ENCODE peak calls at places on chromosomes 7 and 10, in seven cellular contexts. R is adrenal gland; Q is fibroblast of lung; V is H54; S is stimulated activated CD4-positive, alpha-beta T cell treated with anti-CD3 and anti-CD28 coated beads, Interleukin-1b, Interleukin-23, amount 100 ng/mL, for 24 hours; C is HEK293T; K is A549. F is an unnamed sample.

GRCh38 chr10:131876021-131876420 is 24.8 kb upstream of the PPP2R2D start:
- DNase-seq in Q (no peak), C (no peak), S (no peak), V (no peak), K (no peak), R (no peak), F (no peak)

GRCh38 chr7:15686209-15686956 is at the start of gene MEOX2:
- DNase-seq in R (no peak), V (no peak), S (no peak), C (no peak), K (peak; percentile 10), Q (peak; percentile 89), F (peak; percentile 29)

GRCh38 chr10:13003004-13003403 is 1.5 kb upstream of the CCDC3 start:
- DNase-seq in Q (peak; percentile 51), S (no peak), K (no peak), V (no peak), R (no peak), C (no peak), F (no peak)

GRCh38 chr10:79399242-79399831 is 46.1 kb downstream of the ZCCHC24 start:
- DNase-seq in Q (peak; percentile 98), C (peak; percentile 58), K (no peak), R (peak; percentile 51), V (peak; percentile 98), S (no peak), F (peak; percentile 90)

GRCh38 chr7:127396184-127396583 is 3.7 kb upstream of the ZNF800 start:
- DNase-seq in K (peak; percentile 47), R (no peak), V (no peak), Q (peak; percentile 14), S (no peak), C (peak; percentile 22), F (no peak)

GRCh38 chr7:68720722-68721121 is 877.6 kb upstream of the AUTS2 start:
- DNase-seq in S (no peak), R (no peak), C (no peak), K (no peak), V (no peak), Q (peak; percentile 11), F (peak; percentile 19)

GRCh38 chr7:77327067-77327931 is 88.8 kb downstream of the GSAP start:
- DNase-seq in V (no peak), S (no peak), Q (peak; percentile 84), C (no peak), R (no peak), K (no peak), F (peak; percentile 72)

GRCh38 chr10:116096501-116096900 is 176.5 kb downstream of the GFRA1 start:
- DNase-seq in C (no peak), S (no peak), R (no peak), Q (no peak), K (no peak), V (no peak), F (no peak)

GRCh38 chr10:91551856-91552255 is 81.0 kb downstream of the PPP1R3C start:
- DNase-seq in R (no peak), V (no peak), K (peak; percentile 76), S (no peak), Q (peak; percentile 90), C (peak; percentile 60), F (peak; percentile 65)

GRCh38 chr10:77494789-77495541 is 142.6 kb downstream of the KCNMA1 start:
- DNase-seq in S (no peak), R (no peak), C (no peak), Q (no peak), K (no peak), V (no peak), F (no peak)

GRCh38 chr10:113890769-113891168 is 36.3 kb downstream of the NHLRC2 start:
- DNase-seq in K (no peak), V (no peak), S (no peak), Q (no peak), C (no peak), R (no peak), F (no peak)

GRCh38 chr7:153087498-153087897 is 327.9 kb downstream of the ACTR3B start:
- DNase-seq in C (no peak), R (no peak), V (no peak), Q (no peak), K (no peak), S (no peak), F (no peak)

GRCh38 chr10:113520606-113521481 is 32.0 kb upstream of the HABP2 start:
- DNase-seq in K (peak; percentile 73), V (peak; percentile 42), C (peak; percentile 87), R (peak; percentile 71), Q (peak; percentile 79), S (no peak), F (peak; percentile 72)

GRCh38 chr10:83862723-83863122 is 276.6 kb upstream of the GHITM start:
- DNase-seq in R (no peak), Q (no peak), V (no peak), K (no peak), C (no peak), S (no peak), F (no peak)

GRCh38 chr7:128404826-128405344 is 4.9 kb downstream of the IMPDH1 start:
- DNase-seq in Q (peak; percentile 11), K (no peak), C (no peak), S (no peak), R (no peak), V (peak; percentile 57), F (no peak)

GRCh38 chr10:7767209-7767608 is 20.6 kb downstream of the KIN start:
- DNase-seq in C (no peak), V (no peak), R (no peak), Q (peak; percentile 84), S (no peak), K (no peak), F (peak; percentile 88)

GRCh38 chr10:73853196-73853595 is 21.2 kb downstream of the CAMK2G start:
- DNase-seq in R (no peak), C (no peak), S (no peak), V (no peak), K (no peak), Q (no peak), F (no peak)

F was measured in brain microvascular endothelial cell.